ENCODE peak calls at places on chromosomes 7 and 10, in five cellular contexts. One of them, this sample, is unnamed.

GRCh38 chr10:105950410-105950809 is 1214.1 kb downstream of the SORCS1 start:
- DNase-seq in activated T-cell treated with anti-CD3 and anti-CD28 coated beads, Interleukin-2, amount 50 U/mL, for 48 hours: peak; percentile 17
- DNase-seq in anterior cingulate cortex: peak; percentile 26
- DNase-seq in NCI-H345: no peak
- DNase-seq in NCI-H2081: peak; percentile 2
- DNase-seq in this sample: no peak

GRCh38 chr7:20786779-20787651 is at the start of gene SP8:
- DNase-seq in NCI-H345: peak; percentile 95
- DNase-seq in activated T-cell treated with anti-CD3 and anti-CD28 coated beads, Interleukin-2, amount 50 U/mL, for 48 hours: peak; percentile 40
- DNase-seq in NCI-H2081: peak; percentile 98
- DNase-seq in anterior cingulate cortex: peak; percentile 19
- DNase-seq in this sample: no peak

GRCh38 chr10:49841615-49842180 is 79.6 kb upstream of the OGDHL start:
- DNase-seq in NCI-H345: no peak
- DNase-seq in activated T-cell treated with anti-CD3 and anti-CD28 coated beads, Interleukin-2, amount 50 U/mL, for 48 hours: no peak
- DNase-seq in anterior cingulate cortex: no peak
- DNase-seq in NCI-H2081: no peak
- DNase-seq in this sample: no peak

GRCh38 chr7:80313067-80313626 is 178.5 kb downstream of the GNAI1 start:
- DNase-seq in anterior cingulate cortex: no peak
- DNase-seq in NCI-H2081: no peak
- DNase-seq in activated T-cell treated with anti-CD3 and anti-CD28 coated beads, Interleukin-2, amount 50 U/mL, for 48 hours: no peak
- DNase-seq in NCI-H345: no peak
- DNase-seq in this sample: no peak

GRCh38 chr10:96588601-96589419 is 2.0 kb upstream of the TM9SF3 start:
- DNase-seq in NCI-H345: no peak
- DNase-seq in NCI-H2081: no peak
- DNase-seq in anterior cingulate cortex: no peak
- DNase-seq in activated T-cell treated with anti-CD3 and anti-CD28 coated beads, Interleukin-2, amount 50 U/mL, for 48 hours: peak; percentile 33
- DNase-seq in this sample: no peak

GRCh38 chr10:14573666-14574261 is 200.9 kb downstream of the FAM107B start:
- DNase-seq in NCI-H2081: no peak
- DNase-seq in activated T-cell treated with anti-CD3 and anti-CD28 coated beads, Interleukin-2, amount 50 U/mL, for 48 hours: no peak
- DNase-seq in NCI-H345: no peak
- DNase-seq in anterior cingulate cortex: no peak
- DNase-seq in this sample: peak; percentile 49

GRCh38 chr10:21584834-21585530 is 51.0 kb downstream of the MLLT10 start:
- DNase-seq in NCI-H2081: no peak
- DNase-seq in NCI-H345: no peak
- DNase-seq in anterior cingulate cortex: no peak
- DNase-seq in activated T-cell treated with anti-CD3 and anti-CD28 coated beads, Interleukin-2, amount 50 U/mL, for 48 hours: no peak
- DNase-seq in this sample: no peak

GRCh38 chr7:101901661-101902491 is 84.5 kb downstream of the CUX1 start:
- DNase-seq in NCI-H345: no peak
- DNase-seq in NCI-H2081: no peak
- DNase-seq in activated T-cell treated with anti-CD3 and anti-CD28 coated beads, Interleukin-2, amount 50 U/mL, for 48 hours: no peak
- DNase-seq in anterior cingulate cortex: no peak
- DNase-seq in this sample: no peak

GRCh38 chr7:124566576-124566975 is 199.0 kb downstream of the GPR37 start:
- DNase-seq in NCI-H345: no peak
- DNase-seq in anterior cingulate cortex: peak; percentile 12
- DNase-seq in NCI-H2081: no peak
- DNase-seq in activated T-cell treated with anti-CD3 and anti-CD28 coated beads, Interleukin-2, amount 50 U/mL, for 48 hours: no peak
- DNase-seq in this sample: peak; percentile 34

GRCh38 chr7:80833289-80834104 is 85.4 kb downstream of the SEMA3C start:
- DNase-seq in activated T-cell treated with anti-CD3 and anti-CD28 coated beads, Interleukin-2, amount 50 U/mL, for 48 hours: no peak
- DNase-seq in NCI-H345: no peak
- DNase-seq in NCI-H2081: no peak
- DNase-seq in anterior cingulate cortex: no peak
- DNase-seq in this sample: no peak

GRCh38 chr7:13042605-13043236 is 355.3 kb downstream of the ARL4A start:
- DNase-seq in NCI-H345: no peak
- DNase-seq in NCI-H2081: no peak
- DNase-seq in anterior cingulate cortex: no peak
- DNase-seq in activated T-cell treated with anti-CD3 and anti-CD28 coated beads, Interleukin-2, amount 50 U/mL, for 48 hours: no peak
- DNase-seq in this sample: no peak

GRCh38 chr10:88489107-88489506 is 94.0 kb downstream of the RNLS start:
- DNase-seq in NCI-H345: peak; percentile 43
- DNase-seq in anterior cingulate cortex: no peak
- DNase-seq in activated T-cell treated with anti-CD3 and anti-CD28 coated beads, Interleukin-2, amount 50 U/mL, for 48 hours: no peak
- DNase-seq in NCI-H2081: no peak
- DNase-seq in this sample: no peak

GRCh38 chr10:133336131-133337078 is at the start of gene CALY:
- DNase-seq in NCI-H2081: no peak
- DNase-seq in activated T-cell treated with anti-CD3 and anti-CD28 coated beads, Interleukin-2, amount 50 U/mL, for 48 hours: peak; percentile 63
- DNase-seq in anterior cingulate cortex: peak; percentile 48
- DNase-seq in NCI-H345: peak; percentile 60
- DNase-seq in this sample: no peak

GRCh38 chr7:75740846-75741497 is 2.2 kb upstream of the HIP1 start:
- DNase-seq in NCI-H2081: no peak
- DNase-seq in activated T-cell treated with anti-CD3 and anti-CD28 coated beads, Interleukin-2, amount 50 U/mL, for 48 hours: no peak
- DNase-seq in anterior cingulate cortex: no peak
- DNase-seq in NCI-H345: no peak
- DNase-seq in this sample: no peak

GRCh38 chr10:70233939-70234300 is 691 bp upstream of the PPA1 start:
- DNase-seq in anterior cingulate cortex: no peak
- DNase-seq in activated T-cell treated with anti-CD3 and anti-CD28 coated beads, Interleukin-2, amount 50 U/mL, for 48 hours: no peak
- DNase-seq in NCI-H345: no peak
- DNase-seq in NCI-H2081: no peak
- DNase-seq in this sample: no peak

GRCh38 chr10:3782456-3783312 is 2.3 kb downstream of the KLF6 start:
- DNase-seq in anterior cingulate cortex: peak; percentile 53
- DNase-seq in NCI-H2081: peak; percentile 48
- DNase-seq in NCI-H345: no peak
- DNase-seq in activated T-cell treated with anti-CD3 and anti-CD28 coated beads, Interleukin-2, amount 50 U/mL, for 48 hours: peak; percentile 68
- DNase-seq in this sample: peak; percentile 93

GRCh38 chr10:7417103-7417623 is 6.3 kb upstream of the SFMBT2 start:
- DNase-seq in anterior cingulate cortex: no peak
- DNase-seq in NCI-H345: no peak
- DNase-seq in NCI-H2081: peak; percentile 28
- DNase-seq in activated T-cell treated with anti-CD3 and anti-CD28 coated beads, Interleukin-2, amount 50 U/mL, for 48 hours: no peak
- DNase-seq in this sample: no peak

GRCh38 chr10:95496246-95496911 is 64.8 kb downstream of the SORBS1 start:
- DNase-seq in anterior cingulate cortex: no peak
- DNase-seq in NCI-H345: no peak
- DNase-seq in NCI-H2081: no peak
- DNase-seq in activated T-cell treated with anti-CD3 and anti-CD28 coated beads, Interleukin-2, amount 50 U/mL, for 48 hours: no peak
- DNase-seq in this sample: no peak

GRCh38 chr7:84191842-84192241 is 2.7 kb downstream of the SEMA3A start:
- DNase-seq in activated T-cell treated with anti-CD3 and anti-CD28 coated beads, Interleukin-2, amount 50 U/mL, for 48 hours: no peak
- DNase-seq in anterior cingulate cortex: no peak
- DNase-seq in NCI-H345: no peak
- DNase-seq in NCI-H2081: peak; percentile 17
- DNase-seq in this sample: no peak

GRCh38 chr10:12766222-12766621 is 235.3 kb downstream of the CCDC3 start:
- DNase-seq in NCI-H2081: peak; percentile 78
- DNase-seq in anterior cingulate cortex: no peak
- DNase-seq in NCI-H345: peak; percentile 84
- DNase-seq in activated T-cell treated with anti-CD3 and anti-CD28 coated beads, Interleukin-2, amount 50 U/mL, for 48 hours: no peak
- DNase-seq in this sample: no peak

GRCh38 chr10:76640765-76641164 is 996.8 kb downstream of the KCNMA1 start:
- DNase-seq in activated T-cell treated with anti-CD3 and anti-CD28 coated beads, Interleukin-2, amount 50 U/mL, for 48 hours: no peak
- DNase-seq in anterior cingulate cortex: no peak
- DNase-seq in NCI-H2081: no peak
- DNase-seq in NCI-H345: no peak
- DNase-seq in this sample: peak; percentile 35

GRCh38 chr7:100137851-100138760 is 10.6 kb upstream of the LAMTOR4 start:
- DNase-seq in NCI-H2081: peak; percentile 33
- DNase-seq in anterior cingulate cortex: no peak
- DNase-seq in NCI-H345: no peak
- DNase-seq in activated T-cell treated with anti-CD3 and anti-CD28 coated beads, Interleukin-2, amount 50 U/mL, for 48 hours: no peak
- DNase-seq in this sample: no peak

GRCh38 chr7:157409149-157409752 is 72.4 kb downstream of the DNAJB6 start:
- DNase-seq in activated T-cell treated with anti-CD3 and anti-CD28 coated beads, Interleukin-2, amount 50 U/mL, for 48 hours: no peak
- DNase-seq in NCI-H2081: no peak
- DNase-seq in anterior cingulate cortex: no peak
- DNase-seq in NCI-H345: no peak
- DNase-seq in this sample: no peak

GRCh38 chr7:80150621-80151273 is 16.1 kb downstream of the GNAI1 start:
- DNase-seq in NCI-H345: no peak
- DNase-seq in activated T-cell treated with anti-CD3 and anti-CD28 coated beads, Interleukin-2, amount 50 U/mL, for 48 hours: no peak
- DNase-seq in anterior cingulate cortex: no peak
- DNase-seq in NCI-H2081: no peak
- DNase-seq in this sample: no peak

GRCh38 chr7:106058925-106059324 is 53.2 kb downstream of the SYPL1 start:
- DNase-seq in anterior cingulate cortex: no peak
- DNase-seq in NCI-H2081: no peak
- DNase-seq in NCI-H345: no peak
- DNase-seq in activated T-cell treated with anti-CD3 and anti-CD28 coated beads, Interleukin-2, amount 50 U/mL, for 48 hours: no peak
- DNase-seq in this sample: no peak

GRCh38 chr10:102423372-102423968 is 2.8 kb downstream of the FBXL15 start:
- DNase-seq in anterior cingulate cortex: no peak
- DNase-seq in activated T-cell treated with anti-CD3 and anti-CD28 coated beads, Interleukin-2, amount 50 U/mL, for 48 hours: no peak
- DNase-seq in NCI-H345: no peak
- DNase-seq in NCI-H2081: no peak
- DNase-seq in this sample: no peak

GRCh38 chr7:27520828-27521790 is 141.6 kb downstream of the HIBADH start:
- DNase-seq in activated T-cell treated with anti-CD3 and anti-CD28 coated beads, Interleukin-2, amount 50 U/mL, for 48 hours: no peak
- DNase-seq in NCI-H2081: no peak
- DNase-seq in anterior cingulate cortex: peak; percentile 2
- DNase-seq in NCI-H345: no peak
- DNase-seq in this sample: no peak

GRCh38 chr7:90629306-90629918 is 33.3 kb downstream of the CDK14 start:
- DNase-seq in NCI-H345: peak; percentile 44
- DNase-seq in NCI-H2081: peak; percentile 76
- DNase-seq in activated T-cell treated with anti-CD3 and anti-CD28 coated beads, Interleukin-2, amount 50 U/mL, for 48 hours: no peak
- DNase-seq in anterior cingulate cortex: no peak
- DNase-seq in this sample: peak; percentile 32

GRCh38 chr7:150405584-150406310 is 26.6 kb downstream of the ZNF775 start:
- DNase-seq in activated T-cell treated with anti-CD3 and anti-CD28 coated beads, Interleukin-2, amount 50 U/mL, for 48 hours: peak; percentile 64
- DNase-seq in NCI-H2081: no peak
- DNase-seq in NCI-H345: no peak
- DNase-seq in anterior cingulate cortex: no peak
- DNase-seq in this sample: peak; percentile 42

GRCh38 chr10:22477365-22478287 is 132.3 kb downstream of the SPAG6 start:
- DNase-seq in anterior cingulate cortex: no peak
- DNase-seq in NCI-H345: no peak
- DNase-seq in NCI-H2081: no peak
- DNase-seq in activated T-cell treated with anti-CD3 and anti-CD28 coated beads, Interleukin-2, amount 50 U/mL, for 48 hours: no peak
- DNase-seq in this sample: no peak

GRCh38 chr7:84982199-84982598 is 204.7 kb downstream of the SEMA3D start:
- DNase-seq in NCI-H345: no peak
- DNase-seq in anterior cingulate cortex: no peak
- DNase-seq in NCI-H2081: no peak
- DNase-seq in activated T-cell treated with anti-CD3 and anti-CD28 coated beads, Interleukin-2, amount 50 U/mL, for 48 hours: no peak
- DNase-seq in this sample: no peak

GRCh38 chr10:102009801-102010425 is 46.1 kb downstream of the ARMH3 start:
- DNase-seq in anterior cingulate cortex: peak; percentile 48
- DNase-seq in activated T-cell treated with anti-CD3 and anti-CD28 coated beads, Interleukin-2, amount 50 U/mL, for 48 hours: no peak
- DNase-seq in NCI-H2081: peak; percentile 29
- DNase-seq in NCI-H345: peak; percentile 49
- DNase-seq in this sample: peak; percentile 76

GRCh38 chr10:60169111-60169510 is 220.6 kb downstream of the ANK3 start:
- DNase-seq in NCI-H2081: no peak
- DNase-seq in NCI-H345: no peak
- DNase-seq in anterior cingulate cortex: no peak
- DNase-seq in activated T-cell treated with anti-CD3 and anti-CD28 coated beads, Interleukin-2, amount 50 U/mL, for 48 hours: no peak
- DNase-seq in this sample: no peak

This sample was measured in foreskin melanocyte.